ENCODE peak calls at places on chromosomes 7 and 10, in eight cellular contexts. B is hypothalamus, F is COR-L47, X is left ventricle myocardium superior, K is sigmoid colon, E is AG04450, P is glomerular endothelial cell, L is endodermal cell. I is an unnamed sample.

GRCh38 chr10:63767512-63767911 is 246.3 kb downstream of the REEP3 start:
- DNase-seq in B (no peak), F (peak), X (no peak), K (no peak), E (no peak), P (peak), L (no peak), I (peak)

GRCh38 chr7:151863386-151864079 is 13.4 kb downstream of the PRKAG2 start:
- DNase-seq in B (no peak), F (no peak), X (no peak), K (no peak), E (no peak), P (no peak), L (peak), I (no peak)

GRCh38 chr10:125441151-125441550 is 241.8 kb downstream of the TEX36 start:
- DNase-seq in B (no peak), F (no peak), X (no peak), K (no peak), E (peak), P (no peak), L (no peak), I (no peak)

GRCh38 chr7:78677391-78677790 is 776.1 kb downstream of the MAGI2 start:
- DNase-seq in B (no peak), F (no peak), X (no peak), K (no peak), E (no peak), P (no peak), L (no peak), I (no peak)

GRCh38 chr7:153939654-153940053 is 112.5 kb upstream of the DPP6 start:
- DNase-seq in B (no peak), F (no peak), X (no peak), K (no peak), E (no peak), P (no peak), L (no peak), I (no peak)

GRCh38 chr7:100965051-100965722 is 4.2 kb upstream of the MUC12 start:
- DNase-seq in B (no peak), F (no peak), X (no peak), K (no peak), E (no peak), P (no peak), L (peak), I (no peak)

GRCh38 chr10:122374246-122374858 is at the start of gene PLEKHA1:
- DNase-seq in B (peak), F (peak), X (peak), K (peak), E (peak), P (no peak), L (peak), I (peak)

GRCh38 chr10:110802551-110803238 is 69.0 kb upstream of the PDCD4 start:
- DNase-seq in B (peak), F (peak), X (peak), K (peak), E (peak), P (peak), L (no peak), I (peak)

GRCh38 chr10:21993360-21994001 is 10.0 kb downstream of the DNAJC1 start:
- DNase-seq in B (no peak), F (no peak), X (no peak), K (no peak), E (no peak), P (no peak), L (no peak), I (peak)

GRCh38 chr10:118568327-118568848 is 27.1 kb downstream of the PRLHR start:
- DNase-seq in B (no peak), F (peak), X (no peak), K (no peak), E (peak), P (no peak), L (peak), I (peak)

GRCh38 chr7:2044311-2044882 is 188.3 kb downstream of the MAD1L1 start:
- DNase-seq in B (no peak), F (no peak), X (peak), K (peak), E (no peak), P (no peak), L (no peak), I (no peak)

GRCh38 chr10:69960606-69961167 is 92.0 kb upstream of the MACROH2A2 start:
- DNase-seq in B (no peak), F (no peak), X (no peak), K (no peak), E (no peak), P (no peak), L (no peak), I (no peak)

GRCh38 chr7:121605297-121605640 is 209.2 kb upstream of the FAM3C start:
- DNase-seq in B (no peak), F (peak), X (no peak), K (no peak), E (no peak), P (no peak), L (no peak), I (peak)

GRCh38 chr7:38232475-38233366 is 40.7 kb downstream of the TARP start:
- DNase-seq in B (no peak), F (no peak), X (peak), K (no peak), E (no peak), P (no peak), L (no peak), I (no peak)

GRCh38 chr10:9608592-9608991 is 1409.1 kb upstream of the CELF2 start:
- DNase-seq in B (no peak), F (no peak), X (no peak), K (no peak), E (no peak), P (no peak), L (no peak), I (no peak)

GRCh38 chr10:21524526-21525366 is 736 bp downstream of the SKIDA1 start:
- DNase-seq in B (no peak), F (no peak), X (peak), K (no peak), E (no peak), P (no peak), L (peak), I (peak)

GRCh38 chr7:105639677-105640493 is 58.6 kb upstream of the EFCAB10 start:
- DNase-seq in B (no peak), F (no peak), X (no peak), K (peak), E (no peak), P (no peak), L (peak), I (peak)

GRCh38 chr7:110090113-110090820 is 1000.7 kb upstream of the LRRN3 start:
- DNase-seq in B (no peak), F (peak), X (no peak), K (no peak), E (no peak), P (peak), L (no peak), I (no peak)

GRCh38 chr7:101915000-101915399 is 97.6 kb downstream of the CUX1 start:
- DNase-seq in B (no peak), F (no peak), X (peak), K (no peak), E (no peak), P (no peak), L (no peak), I (no peak)

GRCh38 chr10:22534849-22535604 is 179.4 kb downstream of the PIP4K2A start:
- DNase-seq in B (no peak), F (no peak), X (no peak), K (no peak), E (no peak), P (no peak), L (no peak), I (no peak)

GRCh38 chr7:25926891-25927625 is 224.9 kb upstream of the NFE2L3 start:
- DNase-seq in B (no peak), F (no peak), X (no peak), K (no peak), E (no peak), P (no peak), L (no peak), I (no peak)

GRCh38 chr10:15642095-15642494 is 77.6 kb downstream of the ITGA8 start:
- DNase-seq in B (no peak), F (no peak), X (no peak), K (no peak), E (no peak), P (no peak), L (no peak), I (no peak)

GRCh38 chr7:101885597-101885955 is 68.2 kb downstream of the CUX1 start:
- DNase-seq in B (peak), F (no peak), X (no peak), K (peak), E (no peak), P (no peak), L (no peak), I (no peak)

GRCh38 chr10:615583-616152 is 73.8 kb downstream of the DIP2C start:
- DNase-seq in B (no peak), F (no peak), X (no peak), K (no peak), E (peak), P (no peak), L (no peak), I (no peak)

GRCh38 chr7:24054231-24054630 is 229.8 kb upstream of the NPY start:
- DNase-seq in B (no peak), F (no peak), X (no peak), K (no peak), E (no peak), P (no peak), L (no peak), I (no peak)

GRCh38 chr7:137980308-137980707 is 21.6 kb downstream of the CREB3L2 start:
- DNase-seq in B (no peak), F (no peak), X (no peak), K (no peak), E (no peak), P (no peak), L (no peak), I (no peak)

GRCh38 chr7:12610899-12611298 is 40.4 kb downstream of the SCIN start:
- DNase-seq in B (no peak), F (no peak), X (no peak), K (no peak), E (no peak), P (no peak), L (no peak), I (no peak)

GRCh38 chr7:55020481-55020871 is 1.7 kb downstream of the EGFR start:
- DNase-seq in B (peak), F (no peak), X (peak), K (peak), E (no peak), P (no peak), L (no peak), I (no peak)

GRCh38 chr10:10609379-10609955 is 408.2 kb upstream of the CELF2 start:
- DNase-seq in B (no peak), F (no peak), X (no peak), K (no peak), E (no peak), P (no peak), L (no peak), I (no peak)

GRCh38 chr10:102549549-102549948 is 45.8 kb downstream of the SUFU start:
- DNase-seq in B (no peak), F (no peak), X (no peak), K (no peak), E (no peak), P (no peak), L (no peak), I (no peak)

GRCh38 chr7:116663744-116664143 is 8.3 kb upstream of the MET start:
- DNase-seq in B (no peak), F (peak), X (peak), K (no peak), E (no peak), P (no peak), L (no peak), I (no peak)

GRCh38 chr7:106895246-106895864 is 30.3 kb downstream of the PIK3CG start:
- DNase-seq in B (no peak), F (no peak), X (no peak), K (no peak), E (no peak), P (no peak), L (no peak), I (no peak)

I was measured in NCI-H2227 treated with DMSO at 0.1 percent for 48 hours.